ENCODE peak calls at places on chromosome 19, in ten cellular contexts. One of them, this sample, is unnamed.

GRCh38 chr19:14886032-14886431 is at the start of gene OR7A17:
- DNase-seq in activated T-cell treated with anti-CD3 and anti-CD28 coated beads, Interleukin-2, amount 50 U/mL, for 24 hours: no peak
- DNase-seq in left ventricle myocardium superior: no peak
- DNase-seq in activated CD4-positive, alpha-beta T cell treated with anti-CD3 and anti-CD28 coated beads, Interleukin-2, amount 10 ng/mL, durations not matched to agents 7 days and 5 days: no peak
- DNase-seq in CD8-positive, alpha-beta memory T cell: no peak
- DNase-seq in NCI-H2081 treated with DMSO at 0.1 percent for 48 hours: no peak
- DNase-seq in left lung: no peak
- DNase-seq in GM12865: no peak
- DNase-seq in NCI-H1105 treated with DMSO at 0.1 percent for 48 hours: no peak
- DNase-seq in AG10803: no peak
- DNase-seq in this sample: no peak

GRCh38 chr19:53823380-53824120 is 564 bp downstream of the NLRP12 start:
- DNase-seq in activated T-cell treated with anti-CD3 and anti-CD28 coated beads, Interleukin-2, amount 50 U/mL, for 24 hours: no peak
- DNase-seq in left ventricle myocardium superior: no peak
- DNase-seq in activated CD4-positive, alpha-beta T cell treated with anti-CD3 and anti-CD28 coated beads, Interleukin-2, amount 10 ng/mL, durations not matched to agents 7 days and 5 days: no peak
- DNase-seq in CD8-positive, alpha-beta memory T cell: no peak
- DNase-seq in NCI-H2081 treated with DMSO at 0.1 percent for 48 hours: no peak
- DNase-seq in left lung: peak
- DNase-seq in GM12865: no peak
- DNase-seq in NCI-H1105 treated with DMSO at 0.1 percent for 48 hours: no peak
- DNase-seq in AG10803: no peak
- DNase-seq in this sample: no peak

GRCh38 chr19:46710687-46711086 is 6.2 kb downstream of the PRKD2 start:
- DNase-seq in activated T-cell treated with anti-CD3 and anti-CD28 coated beads, Interleukin-2, amount 50 U/mL, for 24 hours: no peak
- DNase-seq in left ventricle myocardium superior: no peak
- DNase-seq in activated CD4-positive, alpha-beta T cell treated with anti-CD3 and anti-CD28 coated beads, Interleukin-2, amount 10 ng/mL, durations not matched to agents 7 days and 5 days: no peak
- DNase-seq in CD8-positive, alpha-beta memory T cell: no peak
- DNase-seq in NCI-H2081 treated with DMSO at 0.1 percent for 48 hours: no peak
- DNase-seq in left lung: peak
- DNase-seq in GM12865: no peak
- DNase-seq in NCI-H1105 treated with DMSO at 0.1 percent for 48 hours: no peak
- DNase-seq in AG10803: no peak
- DNase-seq in this sample: no peak

GRCh38 chr19:45492627-45493470 is 4.0 kb downstream of the RTN2 start:
- DNase-seq in activated T-cell treated with anti-CD3 and anti-CD28 coated beads, Interleukin-2, amount 50 U/mL, for 24 hours: no peak
- DNase-seq in left ventricle myocardium superior: peak
- DNase-seq in activated CD4-positive, alpha-beta T cell treated with anti-CD3 and anti-CD28 coated beads, Interleukin-2, amount 10 ng/mL, durations not matched to agents 7 days and 5 days: no peak
- DNase-seq in CD8-positive, alpha-beta memory T cell: no peak
- DNase-seq in NCI-H2081 treated with DMSO at 0.1 percent for 48 hours: no peak
- DNase-seq in left lung: peak
- DNase-seq in GM12865: peak
- DNase-seq in NCI-H1105 treated with DMSO at 0.1 percent for 48 hours: no peak
- DNase-seq in AG10803: peak
- DNase-seq in this sample: peak

GRCh38 chr19:1273263-1274041 is 1.9 kb upstream of the FAM174C start:
- DNase-seq in activated T-cell treated with anti-CD3 and anti-CD28 coated beads, Interleukin-2, amount 50 U/mL, for 24 hours: no peak
- DNase-seq in left ventricle myocardium superior: peak
- DNase-seq in activated CD4-positive, alpha-beta T cell treated with anti-CD3 and anti-CD28 coated beads, Interleukin-2, amount 10 ng/mL, durations not matched to agents 7 days and 5 days: no peak
- DNase-seq in CD8-positive, alpha-beta memory T cell: no peak
- DNase-seq in NCI-H2081 treated with DMSO at 0.1 percent for 48 hours: no peak
- DNase-seq in left lung: no peak
- DNase-seq in GM12865: peak
- DNase-seq in NCI-H1105 treated with DMSO at 0.1 percent for 48 hours: no peak
- DNase-seq in AG10803: no peak
- DNase-seq in this sample: no peak

GRCh38 chr19:58407658-58408151 is 744 bp upstream of the ZNF584 start:
- DNase-seq in activated T-cell treated with anti-CD3 and anti-CD28 coated beads, Interleukin-2, amount 50 U/mL, for 24 hours: no peak
- DNase-seq in left ventricle myocardium superior: no peak
- DNase-seq in activated CD4-positive, alpha-beta T cell treated with anti-CD3 and anti-CD28 coated beads, Interleukin-2, amount 10 ng/mL, durations not matched to agents 7 days and 5 days: no peak
- DNase-seq in CD8-positive, alpha-beta memory T cell: no peak
- DNase-seq in NCI-H2081 treated with DMSO at 0.1 percent for 48 hours: no peak
- DNase-seq in left lung: no peak
- DNase-seq in GM12865: no peak
- DNase-seq in NCI-H1105 treated with DMSO at 0.1 percent for 48 hours: no peak
- DNase-seq in AG10803: no peak
- DNase-seq in this sample: peak

GRCh38 chr19:16660763-16661479 is at the start of gene TMEM38A:
- DNase-seq in activated T-cell treated with anti-CD3 and anti-CD28 coated beads, Interleukin-2, amount 50 U/mL, for 24 hours: peak
- DNase-seq in left ventricle myocardium superior: peak
- DNase-seq in activated CD4-positive, alpha-beta T cell treated with anti-CD3 and anti-CD28 coated beads, Interleukin-2, amount 10 ng/mL, durations not matched to agents 7 days and 5 days: peak
- DNase-seq in CD8-positive, alpha-beta memory T cell: peak
- DNase-seq in NCI-H2081 treated with DMSO at 0.1 percent for 48 hours: no peak
- DNase-seq in left lung: peak
- DNase-seq in GM12865: peak
- DNase-seq in NCI-H1105 treated with DMSO at 0.1 percent for 48 hours: peak
- DNase-seq in AG10803: no peak
- DNase-seq in this sample: no peak

GRCh38 chr19:1396019-1396767 is 5.1 kb downstream of the GAMT start:
- DNase-seq in activated T-cell treated with anti-CD3 and anti-CD28 coated beads, Interleukin-2, amount 50 U/mL, for 24 hours: no peak
- DNase-seq in left ventricle myocardium superior: peak
- DNase-seq in activated CD4-positive, alpha-beta T cell treated with anti-CD3 and anti-CD28 coated beads, Interleukin-2, amount 10 ng/mL, durations not matched to agents 7 days and 5 days: no peak
- DNase-seq in CD8-positive, alpha-beta memory T cell: no peak
- DNase-seq in NCI-H2081 treated with DMSO at 0.1 percent for 48 hours: no peak
- DNase-seq in left lung: no peak
- DNase-seq in GM12865: no peak
- DNase-seq in NCI-H1105 treated with DMSO at 0.1 percent for 48 hours: no peak
- DNase-seq in AG10803: no peak
- DNase-seq in this sample: no peak

GRCh38 chr19:1647664-1648155 is 4.7 kb downstream of the TCF3 start:
- DNase-seq in activated T-cell treated with anti-CD3 and anti-CD28 coated beads, Interleukin-2, amount 50 U/mL, for 24 hours: no peak
- DNase-seq in left ventricle myocardium superior: peak
- DNase-seq in activated CD4-positive, alpha-beta T cell treated with anti-CD3 and anti-CD28 coated beads, Interleukin-2, amount 10 ng/mL, durations not matched to agents 7 days and 5 days: no peak
- DNase-seq in CD8-positive, alpha-beta memory T cell: no peak
- DNase-seq in NCI-H2081 treated with DMSO at 0.1 percent for 48 hours: no peak
- DNase-seq in left lung: peak
- DNase-seq in GM12865: peak
- DNase-seq in NCI-H1105 treated with DMSO at 0.1 percent for 48 hours: no peak
- DNase-seq in AG10803: no peak
- DNase-seq in this sample: no peak

GRCh38 chr19:9937001-9937411 is 691 bp upstream of the OLFM2 start:
- DNase-seq in activated T-cell treated with anti-CD3 and anti-CD28 coated beads, Interleukin-2, amount 50 U/mL, for 24 hours: no peak
- DNase-seq in left ventricle myocardium superior: no peak
- DNase-seq in activated CD4-positive, alpha-beta T cell treated with anti-CD3 and anti-CD28 coated beads, Interleukin-2, amount 10 ng/mL, durations not matched to agents 7 days and 5 days: no peak
- DNase-seq in CD8-positive, alpha-beta memory T cell: no peak
- DNase-seq in NCI-H2081 treated with DMSO at 0.1 percent for 48 hours: no peak
- DNase-seq in left lung: no peak
- DNase-seq in GM12865: no peak
- DNase-seq in NCI-H1105 treated with DMSO at 0.1 percent for 48 hours: no peak
- DNase-seq in AG10803: no peak
- DNase-seq in this sample: no peak

GRCh38 chr19:30689474-30689873 is 317.3 kb downstream of the ZNF536 start:
- DNase-seq in activated T-cell treated with anti-CD3 and anti-CD28 coated beads, Interleukin-2, amount 50 U/mL, for 24 hours: no peak
- DNase-seq in left ventricle myocardium superior: no peak
- DNase-seq in activated CD4-positive, alpha-beta T cell treated with anti-CD3 and anti-CD28 coated beads, Interleukin-2, amount 10 ng/mL, durations not matched to agents 7 days and 5 days: no peak
- DNase-seq in CD8-positive, alpha-beta memory T cell: no peak
- DNase-seq in NCI-H2081 treated with DMSO at 0.1 percent for 48 hours: no peak
- DNase-seq in left lung: no peak
- DNase-seq in GM12865: no peak
- DNase-seq in NCI-H1105 treated with DMSO at 0.1 percent for 48 hours: no peak
- DNase-seq in AG10803: no peak
- DNase-seq in this sample: no peak

GRCh38 chr19:30649934-30650614 is 277.9 kb downstream of the ZNF536 start:
- DNase-seq in activated T-cell treated with anti-CD3 and anti-CD28 coated beads, Interleukin-2, amount 50 U/mL, for 24 hours: no peak
- DNase-seq in left ventricle myocardium superior: no peak
- DNase-seq in activated CD4-positive, alpha-beta T cell treated with anti-CD3 and anti-CD28 coated beads, Interleukin-2, amount 10 ng/mL, durations not matched to agents 7 days and 5 days: peak
- DNase-seq in CD8-positive, alpha-beta memory T cell: no peak
- DNase-seq in NCI-H2081 treated with DMSO at 0.1 percent for 48 hours: no peak
- DNase-seq in left lung: no peak
- DNase-seq in GM12865: peak
- DNase-seq in NCI-H1105 treated with DMSO at 0.1 percent for 48 hours: peak
- DNase-seq in AG10803: peak
- DNase-seq in this sample: peak

GRCh38 chr19:9586764-9587163 is 2.5 kb upstream of the ZNF121 start:
- DNase-seq in activated T-cell treated with anti-CD3 and anti-CD28 coated beads, Interleukin-2, amount 50 U/mL, for 24 hours: peak
- DNase-seq in left ventricle myocardium superior: peak
- DNase-seq in activated CD4-positive, alpha-beta T cell treated with anti-CD3 and anti-CD28 coated beads, Interleukin-2, amount 10 ng/mL, durations not matched to agents 7 days and 5 days: peak
- DNase-seq in CD8-positive, alpha-beta memory T cell: peak
- DNase-seq in NCI-H2081 treated with DMSO at 0.1 percent for 48 hours: peak
- DNase-seq in left lung: no peak
- DNase-seq in GM12865: peak
- DNase-seq in NCI-H1105 treated with DMSO at 0.1 percent for 48 hours: peak
- DNase-seq in AG10803: peak
- DNase-seq in this sample: peak

GRCh38 chr19:13012390-13012689 is 17.1 kb downstream of the NFIX start:
- DNase-seq in activated T-cell treated with anti-CD3 and anti-CD28 coated beads, Interleukin-2, amount 50 U/mL, for 24 hours: no peak
- DNase-seq in left ventricle myocardium superior: no peak
- DNase-seq in activated CD4-positive, alpha-beta T cell treated with anti-CD3 and anti-CD28 coated beads, Interleukin-2, amount 10 ng/mL, durations not matched to agents 7 days and 5 days: no peak
- DNase-seq in CD8-positive, alpha-beta memory T cell: no peak
- DNase-seq in NCI-H2081 treated with DMSO at 0.1 percent for 48 hours: no peak
- DNase-seq in left lung: peak
- DNase-seq in GM12865: no peak
- DNase-seq in NCI-H1105 treated with DMSO at 0.1 percent for 48 hours: no peak
- DNase-seq in AG10803: no peak
- DNase-seq in this sample: no peak

GRCh38 chr19:29807870-29808405 is 3.9 kb upstream of the CCNE1 start:
- DNase-seq in activated T-cell treated with anti-CD3 and anti-CD28 coated beads, Interleukin-2, amount 50 U/mL, for 24 hours: no peak
- DNase-seq in left ventricle myocardium superior: no peak
- DNase-seq in activated CD4-positive, alpha-beta T cell treated with anti-CD3 and anti-CD28 coated beads, Interleukin-2, amount 10 ng/mL, durations not matched to agents 7 days and 5 days: no peak
- DNase-seq in CD8-positive, alpha-beta memory T cell: no peak
- DNase-seq in NCI-H2081 treated with DMSO at 0.1 percent for 48 hours: no peak
- DNase-seq in left lung: peak
- DNase-seq in GM12865: no peak
- DNase-seq in NCI-H1105 treated with DMSO at 0.1 percent for 48 hours: no peak
- DNase-seq in AG10803: no peak
- DNase-seq in this sample: no peak

GRCh38 chr19:10230904-10231623 is at the start of gene S1PR2:
- DNase-seq in activated T-cell treated with anti-CD3 and anti-CD28 coated beads, Interleukin-2, amount 50 U/mL, for 24 hours: peak
- DNase-seq in left ventricle myocardium superior: peak
- DNase-seq in activated CD4-positive, alpha-beta T cell treated with anti-CD3 and anti-CD28 coated beads, Interleukin-2, amount 10 ng/mL, durations not matched to agents 7 days and 5 days: peak
- DNase-seq in CD8-positive, alpha-beta memory T cell: peak
- DNase-seq in NCI-H2081 treated with DMSO at 0.1 percent for 48 hours: no peak
- DNase-seq in left lung: peak
- DNase-seq in GM12865: peak
- DNase-seq in NCI-H1105 treated with DMSO at 0.1 percent for 48 hours: peak
- DNase-seq in AG10803: peak
- DNase-seq in this sample: peak

GRCh38 chr19:11606484-11606883 is 9.2 kb downstream of the ZNF627 start:
- DNase-seq in activated T-cell treated with anti-CD3 and anti-CD28 coated beads, Interleukin-2, amount 50 U/mL, for 24 hours: no peak
- DNase-seq in left ventricle myocardium superior: no peak
- DNase-seq in activated CD4-positive, alpha-beta T cell treated with anti-CD3 and anti-CD28 coated beads, Interleukin-2, amount 10 ng/mL, durations not matched to agents 7 days and 5 days: no peak
- DNase-seq in CD8-positive, alpha-beta memory T cell: no peak
- DNase-seq in NCI-H2081 treated with DMSO at 0.1 percent for 48 hours: no peak
- DNase-seq in left lung: no peak
- DNase-seq in GM12865: no peak
- DNase-seq in NCI-H1105 treated with DMSO at 0.1 percent for 48 hours: no peak
- DNase-seq in AG10803: no peak
- DNase-seq in this sample: no peak

GRCh38 chr19:36008336-36008978 is at the start of gene SYNE4:
- DNase-seq in activated T-cell treated with anti-CD3 and anti-CD28 coated beads, Interleukin-2, amount 50 U/mL, for 24 hours: no peak
- DNase-seq in left ventricle myocardium superior: no peak
- DNase-seq in activated CD4-positive, alpha-beta T cell treated with anti-CD3 and anti-CD28 coated beads, Interleukin-2, amount 10 ng/mL, durations not matched to agents 7 days and 5 days: no peak
- DNase-seq in CD8-positive, alpha-beta memory T cell: no peak
- DNase-seq in NCI-H2081 treated with DMSO at 0.1 percent for 48 hours: no peak
- DNase-seq in left lung: peak
- DNase-seq in GM12865: no peak
- DNase-seq in NCI-H1105 treated with DMSO at 0.1 percent for 48 hours: peak
- DNase-seq in AG10803: no peak
- DNase-seq in this sample: peak

GRCh38 chr19:55452381-55453325 is 8.8 kb downstream of the ISOC2 start:
- DNase-seq in activated T-cell treated with anti-CD3 and anti-CD28 coated beads, Interleukin-2, amount 50 U/mL, for 24 hours: peak
- DNase-seq in left ventricle myocardium superior: peak
- DNase-seq in activated CD4-positive, alpha-beta T cell treated with anti-CD3 and anti-CD28 coated beads, Interleukin-2, amount 10 ng/mL, durations not matched to agents 7 days and 5 days: peak
- DNase-seq in CD8-positive, alpha-beta memory T cell: no peak
- DNase-seq in NCI-H2081 treated with DMSO at 0.1 percent for 48 hours: peak
- DNase-seq in left lung: peak
- DNase-seq in GM12865: peak
- DNase-seq in NCI-H1105 treated with DMSO at 0.1 percent for 48 hours: peak
- DNase-seq in AG10803: peak
- DNase-seq in this sample: peak

GRCh38 chr19:41421973-41422372 is 5.2 kb downstream of the B3GNT8 start:
- DNase-seq in activated T-cell treated with anti-CD3 and anti-CD28 coated beads, Interleukin-2, amount 50 U/mL, for 24 hours: no peak
- DNase-seq in left ventricle myocardium superior: no peak
- DNase-seq in activated CD4-positive, alpha-beta T cell treated with anti-CD3 and anti-CD28 coated beads, Interleukin-2, amount 10 ng/mL, durations not matched to agents 7 days and 5 days: no peak
- DNase-seq in CD8-positive, alpha-beta memory T cell: no peak
- DNase-seq in NCI-H2081 treated with DMSO at 0.1 percent for 48 hours: no peak
- DNase-seq in left lung: no peak
- DNase-seq in GM12865: no peak
- DNase-seq in NCI-H1105 treated with DMSO at 0.1 percent for 48 hours: no peak
- DNase-seq in AG10803: no peak
- DNase-seq in this sample: no peak

GRCh38 chr19:10776900-10777650 is 58.9 kb downstream of the TMED1 start:
- DNase-seq in activated T-cell treated with anti-CD3 and anti-CD28 coated beads, Interleukin-2, amount 50 U/mL, for 24 hours: no peak
- DNase-seq in left ventricle myocardium superior: no peak
- DNase-seq in activated CD4-positive, alpha-beta T cell treated with anti-CD3 and anti-CD28 coated beads, Interleukin-2, amount 10 ng/mL, durations not matched to agents 7 days and 5 days: no peak
- DNase-seq in CD8-positive, alpha-beta memory T cell: no peak
- DNase-seq in NCI-H2081 treated with DMSO at 0.1 percent for 48 hours: no peak
- DNase-seq in left lung: no peak
- DNase-seq in GM12865: peak
- DNase-seq in NCI-H1105 treated with DMSO at 0.1 percent for 48 hours: no peak
- DNase-seq in AG10803: no peak
- DNase-seq in this sample: no peak

GRCh38 chr19:18460313-18460712 is 22.4 kb upstream of the ISYNA1 start:
- DNase-seq in activated T-cell treated with anti-CD3 and anti-CD28 coated beads, Interleukin-2, amount 50 U/mL, for 24 hours: no peak
- DNase-seq in left ventricle myocardium superior: peak
- DNase-seq in activated CD4-positive, alpha-beta T cell treated with anti-CD3 and anti-CD28 coated beads, Interleukin-2, amount 10 ng/mL, durations not matched to agents 7 days and 5 days: no peak
- DNase-seq in CD8-positive, alpha-beta memory T cell: no peak
- DNase-seq in NCI-H2081 treated with DMSO at 0.1 percent for 48 hours: no peak
- DNase-seq in left lung: peak
- DNase-seq in GM12865: no peak
- DNase-seq in NCI-H1105 treated with DMSO at 0.1 percent for 48 hours: no peak
- DNase-seq in AG10803: peak
- DNase-seq in this sample: no peak

GRCh38 chr19:10286803-10287737 is at the start of gene ICAM4:
- DNase-seq in activated T-cell treated with anti-CD3 and anti-CD28 coated beads, Interleukin-2, amount 50 U/mL, for 24 hours: peak
- DNase-seq in left ventricle myocardium superior: peak
- DNase-seq in activated CD4-positive, alpha-beta T cell treated with anti-CD3 and anti-CD28 coated beads, Interleukin-2, amount 10 ng/mL, durations not matched to agents 7 days and 5 days: peak
- DNase-seq in CD8-positive, alpha-beta memory T cell: no peak
- DNase-seq in NCI-H2081 treated with DMSO at 0.1 percent for 48 hours: no peak
- DNase-seq in left lung: peak
- DNase-seq in GM12865: peak
- DNase-seq in NCI-H1105 treated with DMSO at 0.1 percent for 48 hours: no peak
- DNase-seq in AG10803: no peak
- DNase-seq in this sample: peak

GRCh38 chr19:58439576-58440554 is at the start of gene ZNF132:
- DNase-seq in activated T-cell treated with anti-CD3 and anti-CD28 coated beads, Interleukin-2, amount 50 U/mL, for 24 hours: peak
- DNase-seq in left ventricle myocardium superior: peak
- DNase-seq in activated CD4-positive, alpha-beta T cell treated with anti-CD3 and anti-CD28 coated beads, Interleukin-2, amount 10 ng/mL, durations not matched to agents 7 days and 5 days: peak
- DNase-seq in CD8-positive, alpha-beta memory T cell: peak
- DNase-seq in NCI-H2081 treated with DMSO at 0.1 percent for 48 hours: peak
- DNase-seq in left lung: peak
- DNase-seq in GM12865: peak
- DNase-seq in NCI-H1105 treated with DMSO at 0.1 percent for 48 hours: peak
- DNase-seq in AG10803: peak
- DNase-seq in this sample: no peak

GRCh38 chr19:46783670-46784069 is 4.7 kb downstream of the SLC1A5 start:
- DNase-seq in activated T-cell treated with anti-CD3 and anti-CD28 coated beads, Interleukin-2, amount 50 U/mL, for 24 hours: no peak
- DNase-seq in left ventricle myocardium superior: no peak
- DNase-seq in activated CD4-positive, alpha-beta T cell treated with anti-CD3 and anti-CD28 coated beads, Interleukin-2, amount 10 ng/mL, durations not matched to agents 7 days and 5 days: no peak
- DNase-seq in CD8-positive, alpha-beta memory T cell: no peak
- DNase-seq in NCI-H2081 treated with DMSO at 0.1 percent for 48 hours: no peak
- DNase-seq in left lung: no peak
- DNase-seq in GM12865: no peak
- DNase-seq in NCI-H1105 treated with DMSO at 0.1 percent for 48 hours: peak
- DNase-seq in AG10803: no peak
- DNase-seq in this sample: no peak

GRCh38 chr19:3985643-3986259 is 488 bp upstream of the EEF2 start:
- DNase-seq in activated T-cell treated with anti-CD3 and anti-CD28 coated beads, Interleukin-2, amount 50 U/mL, for 24 hours: no peak
- DNase-seq in left ventricle myocardium superior: no peak
- DNase-seq in activated CD4-positive, alpha-beta T cell treated with anti-CD3 and anti-CD28 coated beads, Interleukin-2, amount 10 ng/mL, durations not matched to agents 7 days and 5 days: no peak
- DNase-seq in CD8-positive, alpha-beta memory T cell: no peak
- DNase-seq in NCI-H2081 treated with DMSO at 0.1 percent for 48 hours: no peak
- DNase-seq in left lung: no peak
- DNase-seq in GM12865: no peak
- DNase-seq in NCI-H1105 treated with DMSO at 0.1 percent for 48 hours: no peak
- DNase-seq in AG10803: no peak
- DNase-seq in this sample: no peak

GRCh38 chr19:14406645-14407331 is 12.4 kb downstream of the DDX39A start:
- DNase-seq in activated T-cell treated with anti-CD3 and anti-CD28 coated beads, Interleukin-2, amount 50 U/mL, for 24 hours: no peak
- DNase-seq in left ventricle myocardium superior: peak
- DNase-seq in activated CD4-positive, alpha-beta T cell treated with anti-CD3 and anti-CD28 coated beads, Interleukin-2, amount 10 ng/mL, durations not matched to agents 7 days and 5 days: no peak
- DNase-seq in CD8-positive, alpha-beta memory T cell: peak
- DNase-seq in NCI-H2081 treated with DMSO at 0.1 percent for 48 hours: no peak
- DNase-seq in left lung: no peak
- DNase-seq in GM12865: no peak
- DNase-seq in NCI-H1105 treated with DMSO at 0.1 percent for 48 hours: no peak
- DNase-seq in AG10803: no peak
- DNase-seq in this sample: no peak

GRCh38 chr19:4633140-4633967 is 6.0 kb upstream of the TNFAIP8L1 start:
- DNase-seq in activated T-cell treated with anti-CD3 and anti-CD28 coated beads, Interleukin-2, amount 50 U/mL, for 24 hours: peak
- DNase-seq in left ventricle myocardium superior: peak
- DNase-seq in activated CD4-positive, alpha-beta T cell treated with anti-CD3 and anti-CD28 coated beads, Interleukin-2, amount 10 ng/mL, durations not matched to agents 7 days and 5 days: peak
- DNase-seq in CD8-positive, alpha-beta memory T cell: peak
- DNase-seq in NCI-H2081 treated with DMSO at 0.1 percent for 48 hours: peak
- DNase-seq in left lung: no peak
- DNase-seq in GM12865: peak
- DNase-seq in NCI-H1105 treated with DMSO at 0.1 percent for 48 hours: no peak
- DNase-seq in AG10803: peak
- DNase-seq in this sample: peak